ENCODE peak calls at places on chromosomes 4 and X, in nine cellular contexts. F is activated B cell treated with CpG ODN at 0.5 μM for 24 hours, W is OCI-LY7, Z is mucosa of gallbladder, A is fibroblast of gingiva, V is HT1080, L is fibroblast of mammary gland, N is cardiac muscle cell, Q is GM13976. D is an unnamed sample.

GRCh38 chr4:47383829-47384427 is 79.6 kb downstream of the COMMD8 start:
- DNase-seq in F (no peak), W (peak), Z (no peak), A (peak), V (peak), L (peak), N (peak), Q (peak), D (no peak)

GRCh38 chr4:23904639-23905061 is 14.8 kb upstream of the PPARGC1A start:
- DNase-seq in F (no peak), W (no peak), Z (no peak), A (no peak), V (no peak), L (no peak), N (no peak), Q (no peak), D (no peak)

GRCh38 chr4:120066182-120066524 is 495 bp downstream of the MAD2L1 start:
- DNase-seq in F (no peak), W (peak), Z (no peak), A (no peak), V (no peak), L (no peak), N (peak), Q (no peak), D (no peak)

GRCh38 chr4:101791189-101791572 is 651 bp downstream of the BANK1 start:
- DNase-seq in F (no peak), W (no peak), Z (no peak), A (no peak), V (no peak), L (no peak), N (no peak), Q (peak), D (no peak)

GRCh38 chr4:127000090-127000489 is 632.7 kb upstream of the INTU start:
- DNase-seq in F (no peak), W (no peak), Z (no peak), A (peak), V (no peak), L (no peak), N (no peak), Q (no peak), D (no peak)

GRCh38 chrX:23435575-23435974 is 100.9 kb downstream of the PTCHD1 start:
- DNase-seq in F (no peak), W (no peak), Z (no peak), A (no peak), V (no peak), L (no peak), N (no peak), Q (no peak), D (no peak)

GRCh38 chr4:155787113-155787710 is 28.4 kb downstream of the GUCY1B1 start:
- DNase-seq in F (no peak), W (peak), Z (no peak), A (peak), V (peak), L (peak), N (peak), Q (peak), D (no peak)

GRCh38 chr4:5045099-5045498 is 6.2 kb upstream of the STK32B start:
- DNase-seq in F (no peak), W (peak), Z (no peak), A (peak), V (peak), L (peak), N (no peak), Q (no peak), D (no peak)

GRCh38 chrX:108117988-108118387 is 26.4 kb downstream of the ATG4A start:
- DNase-seq in F (no peak), W (no peak), Z (no peak), A (no peak), V (no peak), L (no peak), N (no peak), Q (no peak), D (no peak)

GRCh38 chr4:142380052-142380598 is 466.0 kb downstream of the INPP4B start:
- DNase-seq in F (no peak), W (no peak), Z (no peak), A (no peak), V (no peak), L (no peak), N (peak), Q (no peak), D (no peak)

GRCh38 chr4:26323807-26324206 is 3.0 kb downstream of the RBPJ start:
- DNase-seq in F (no peak), W (no peak), Z (no peak), A (peak), V (no peak), L (peak), N (no peak), Q (no peak), D (no peak)

GRCh38 chr4:6362896-6363295 is 93.2 kb downstream of the WFS1 start:
- DNase-seq in F (no peak), W (peak), Z (peak), A (no peak), V (no peak), L (peak), N (peak), Q (peak), D (no peak)

GRCh38 chr4:7295201-7295916 is 103.0 kb downstream of the SORCS2 start:
- DNase-seq in F (no peak), W (no peak), Z (peak), A (no peak), V (no peak), L (peak), N (no peak), Q (no peak), D (no peak)

GRCh38 chr4:1695913-1696312 is 11.8 kb upstream of the FAM53A start:
- DNase-seq in F (no peak), W (no peak), Z (no peak), A (no peak), V (no peak), L (no peak), N (no peak), Q (no peak), D (no peak)

GRCh38 chr4:52098618-52099017 is 47.5 kb downstream of the SPATA18 start:
- DNase-seq in F (no peak), W (no peak), Z (no peak), A (no peak), V (no peak), L (no peak), N (peak), Q (no peak), D (no peak)

D was measured in esophagus muscularis mucosa.